ENCODE peak calls at places on chromosomes 7 and 10, in four cellular contexts. A is WTC11, Z is K562, J is GM12878. H is an unnamed sample.

GRCh38 chr10:110978204-110978603 is 58.8 kb downstream of the SHOC2 start:
- DNase-seq in J (no peak), A (no peak), Z (no peak), H (no peak)

GRCh38 chr10:129770286-129770685 is 193.8 kb downstream of the EBF3 start:
- DNase-seq in J (no peak), A (peak), Z (no peak), H (no peak)

GRCh38 chr10:43922335-43923280 is 273.9 kb upstream of the ZNF32 start:
- DNase-seq in A (no peak), J (no peak), Z (no peak), H (no peak)

GRCh38 chr10:108070789-108071188 is 906.3 kb upstream of the SORCS1 start:
- DNase-seq in Z (no peak), A (no peak), J (no peak), H (no peak)

GRCh38 chr7:26305048-26305868 is 13.6 kb downstream of the SNX10 start:
- DNase-seq in J (no peak), Z (no peak), A (no peak), H (peak)

GRCh38 chr10:97673736-97674525 is 13.1 kb downstream of the AVPI1 start:
- DNase-seq in J (no peak), A (no peak), Z (no peak), H (no peak)

GRCh38 chr10:102678842-102679289 is 34.6 kb downstream of the TRIM8 start:
- DNase-seq in Z (peak), J (no peak), A (peak), H (peak)

GRCh38 chr10:112330607-112331160 is 43.2 kb upstream of the ACSL5 start:
- DNase-seq in J (no peak), A (no peak), Z (no peak), H (no peak)

GRCh38 chr7:17939111-17939669 is 1.1 kb downstream of the SNX13 start:
- DNase-seq in J (no peak), Z (no peak), A (no peak), H (peak)

GRCh38 chr7:25564980-25565379 is 336.7 kb upstream of the NPVF start:
- DNase-seq in J (no peak), A (no peak), Z (no peak), H (no peak)

GRCh38 chr7:90669002-90669401 is 72.9 kb downstream of the CDK14 start:
- DNase-seq in Z (no peak), A (no peak), J (no peak), H (no peak)

GRCh38 chr7:146000882-146001281 is 115.7 kb upstream of the CNTNAP2 start:
- DNase-seq in J (no peak), Z (no peak), A (no peak), H (no peak)

GRCh38 chr10:35356725-35357092 is 20.4 kb downstream of the CCNY start:
- DNase-seq in J (no peak), A (no peak), Z (no peak), H (no peak)

GRCh38 chr10:94678475-94678874 is 5.1 kb upstream of the CYP2C18 start:
- DNase-seq in A (no peak), J (no peak), Z (no peak), H (no peak)

GRCh38 chr10:92413011-92413410 is 122.0 kb downstream of the MARCHF5 start:
- DNase-seq in A (no peak), Z (no peak), J (no peak), H (no peak)

GRCh38 chr7:47677664-47678063 is 95.8 kb upstream of the TNS3 start:
- DNase-seq in Z (no peak), J (no peak), A (no peak), H (no peak)

GRCh38 chr10:16195894-16196293 is 240.9 kb upstream of the PTER start:
- DNase-seq in A (no peak), Z (no peak), J (no peak), H (no peak)

GRCh38 chr7:28625446-28625845 is 213.1 kb downstream of the CREB5 start:
- DNase-seq in Z (no peak), J (no peak), A (no peak), H (no peak)

GRCh38 chr7:28621369-28621807 is 209.1 kb downstream of the CREB5 start:
- DNase-seq in Z (no peak), A (no peak), J (peak), H (no peak)

GRCh38 chr7:28623863-28624262 is 211.5 kb downstream of the CREB5 start:
- DNase-seq in J (no peak), Z (no peak), A (no peak), H (no peak)

GRCh38 chr7:28626191-28626590 is 213.9 kb downstream of the CREB5 start:
- DNase-seq in J (no peak), Z (no peak), A (no peak), H (no peak)

GRCh38 chr7:28623105-28623730 is 210.9 kb downstream of the CREB5 start:
- DNase-seq in J (no peak), Z (no peak), A (no peak), H (no peak)
- TF ChIP-seq NR2C2 in J (no peak), Z (no peak), A (no peak), H (no peak)

GRCh38 chr7:142856565-142857245 is 1.8 kb downstream of the EPHB6 start:
- DNase-seq in J (no peak), Z (no peak), A (no peak), H (no peak)

GRCh38 chr7:142855401-142855743 is 496 bp downstream of the EPHB6 start:
- DNase-seq in J (no peak), Z (peak), A (no peak), H (no peak)

GRCh38 chr7:142855756-142856564 is 1.1 kb downstream of the EPHB6 start:
- DNase-seq in A (no peak), Z (no peak), J (no peak), H (no peak)

GRCh38 chr7:142853739-142854504 is 954 bp upstream of the EPHB6 start:
- DNase-seq in Z (peak), A (peak), J (no peak), H (peak)

GRCh38 chr7:142854505-142855400 is at the start of gene EPHB6:
- DNase-seq in Z (peak), J (no peak), A (peak), H (no peak)
- TF ChIP-seq NR2C2 in Z (no peak), J (no peak), A (no peak), H (no peak)

DNA sequence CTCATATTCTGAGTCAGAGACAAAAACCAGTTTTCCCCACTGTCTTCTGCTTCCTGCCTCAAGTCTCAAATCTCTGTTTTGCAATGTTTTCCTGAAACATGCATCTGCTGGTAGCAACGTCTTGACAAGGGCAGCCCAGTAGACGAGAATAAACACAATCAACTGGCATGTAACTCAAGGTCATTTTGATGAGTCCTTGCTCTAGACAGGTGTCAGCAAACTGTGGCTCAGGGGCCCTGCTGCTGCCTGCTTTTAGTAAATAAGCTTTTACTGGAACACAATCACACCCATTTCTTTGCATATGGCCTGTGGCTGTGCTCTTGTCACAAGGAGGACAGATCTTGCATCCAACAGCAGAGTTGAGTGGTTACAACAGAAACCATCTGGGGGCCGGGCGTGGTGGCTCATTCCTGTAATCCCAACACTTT is 59.8 kb downstream of the ITIH5 start:
- DNase-seq in J (no peak), A (no peak), Z (no peak), H (no peak)
- TF ChIP-seq NR2C2 in J (no peak), A (no peak), Z (no peak), H (no peak)

GRCh38 chr7:30975257-30975899 is 11.6 kb downstream of the GHRHR start:
- DNase-seq in J (no peak), A (no peak), Z (no peak), H (no peak)
- TF ChIP-seq NR2C2 in J (no peak), A (no peak), Z (no peak), H (no peak)

GRCh38 chr10:22006379-22006884 is 2.9 kb upstream of the DNAJC1 start:
- DNase-seq in A (no peak), Z (no peak), J (no peak), H (no peak)

GRCh38 chr10:22005763-22006162 is 2.2 kb upstream of the DNAJC1 start:
- DNase-seq in J (no peak), A (no peak), Z (no peak), H (no peak)

GRCh38 chr10:22003964-22004281 is 393 bp upstream of the DNAJC1 start:
- DNase-seq in J (no peak), Z (no peak), A (no peak), H (no peak)

GRCh38 chr10:22003111-22003963 is at the start of gene DNAJC1:
- DNase-seq in Z (peak), J (peak), A (peak), H (peak)

DNA sequence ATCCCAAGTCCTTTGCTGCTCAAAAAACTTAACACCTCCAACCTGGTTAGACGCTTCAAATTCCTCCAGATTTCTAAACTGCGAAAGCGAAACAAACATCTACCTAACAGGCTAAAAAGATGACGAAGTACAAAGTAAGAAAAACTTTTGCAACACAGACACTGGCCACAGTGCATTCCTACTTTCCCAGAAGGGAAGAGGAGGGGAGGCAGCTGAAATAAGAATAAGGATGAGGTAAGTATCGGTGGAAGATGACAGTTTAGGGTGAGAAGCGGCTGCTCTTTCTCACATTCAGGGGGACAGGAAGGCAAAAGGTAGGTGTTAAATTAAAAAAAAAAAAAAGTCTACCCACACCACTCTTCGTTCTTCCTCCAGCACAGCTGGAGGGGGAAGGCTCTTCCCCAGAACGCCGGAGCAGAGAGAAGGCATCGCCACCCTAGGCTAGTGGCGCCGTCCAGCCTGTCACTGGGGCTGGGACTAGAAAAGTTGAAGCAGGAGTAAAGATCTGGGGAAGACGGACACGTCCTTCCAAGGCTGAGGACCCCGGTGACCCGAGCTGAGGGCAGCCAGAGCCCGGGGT is 909 bp downstream of the DNAJC1 start:
- DNase-seq in Z (no peak), J (no peak), A (no peak), H (peak)
- TF ChIP-seq NR2C2 in Z (no peak), J (no peak), A (no peak), H (no peak)